ENCODE peak calls at places on chromosomes 6 and 20, in eight cellular contexts. J, S, M, X, U, E, Z and I are unnamed samples.

GRCh38 chr6:88633782-88634181 is 329.6 kb downstream of the RNGTT start:
- DNase-seq in J (no peak), S (no peak), M (no peak), X (no peak), U (no peak), E (no peak), Z (no peak), I (no peak)

GRCh38 chr6:16799279-16800193 is 38.3 kb upstream of the ATXN1 start:
- DNase-seq in J (no peak), S (no peak), M (no peak), X (no peak), U (no peak), E (no peak), Z (no peak), I (no peak)

GRCh38 chr6:1952726-1953360 is 292.6 kb downstream of the GMDS start:
- DNase-seq in J (no peak), S (peak; percentile 75), M (no peak), X (no peak), U (no peak), E (no peak), Z (no peak), I (no peak)

GRCh38 chr6:137044366-137045220 is at the start of gene IL20RA:
- DNase-seq in J (no peak), S (peak; percentile 51), M (no peak), X (peak; percentile 64), U (peak; percentile 59), E (peak; percentile 38), Z (peak; percentile 54), I (no peak)

GRCh38 chr6:164042212-164042611 is 627.7 kb downstream of the QKI start:
- DNase-seq in J (no peak), S (no peak), M (no peak), X (no peak), U (no peak), E (no peak), Z (no peak), I (no peak)

GRCh38 chr20:1417273-1417672 is 24.4 kb upstream of the FKBP1A start:
- DNase-seq in J (no peak), S (peak; percentile 79), M (no peak), X (no peak), U (no peak), E (no peak), Z (no peak), I (no peak)

GRCh38 chr6:79225718-79226117 is 8.8 kb downstream of the HMGN3 start:
- DNase-seq in J (no peak), S (peak; percentile 90), M (no peak), X (no peak), U (no peak), E (no peak), Z (no peak), I (no peak)

GRCh38 chr20:3874194-3874824 is 14.9 kb upstream of the PANK2 start:
- DNase-seq in J (no peak), S (no peak), M (no peak), X (no peak), U (no peak), E (no peak), Z (no peak), I (no peak)

GRCh38 chr6:49054311-49054710 is 408.7 kb downstream of the MMUT start:
- DNase-seq in J (no peak), S (no peak), M (no peak), X (no peak), U (no peak), E (no peak), Z (no peak), I (no peak)

GRCh38 chr6:169071394-169071793 is 182.3 kb downstream of the THBS2 start:
- DNase-seq in J (no peak), S (no peak), M (no peak), X (no peak), U (no peak), E (no peak), Z (no peak), I (no peak)

GRCh38 chr20:51335329-51335841 is 207.1 kb downstream of the NFATC2 start:
- DNase-seq in J (no peak), S (peak; percentile 86), M (no peak), X (no peak), U (no peak), E (no peak), Z (no peak), I (no peak)

GRCh38 chr6:42978487-42978792 is 541 bp downstream of the PEX6 start:
- DNase-seq in J (no peak), S (peak; percentile 8), M (no peak), X (no peak), U (peak; percentile 59), E (peak; percentile 43), Z (no peak), I (no peak)

GRCh38 chr6:27358786-27359185 is 29.8 kb upstream of the ZNF391 start:
- DNase-seq in J (no peak), S (peak; percentile 53), M (no peak), X (no peak), U (no peak), E (no peak), Z (no peak), I (no peak)

GRCh38 chr20:33209789-33210188 is 7.4 kb upstream of the BPIFA3 start:
- DNase-seq in J (peak; percentile 18), S (peak; percentile 79), M (peak; percentile 36), X (peak; percentile 84), U (peak; percentile 93), E (peak; percentile 70), Z (peak; percentile 78), I (no peak)

GRCh38 chr6:23633986-23634385 is 492.0 kb upstream of the NRSN1 start:
- DNase-seq in J (no peak), S (no peak), M (no peak), X (no peak), U (no peak), E (no peak), Z (no peak), I (no peak)

GRCh38 chr6:126040826-126041225 is 54.5 kb downstream of the TRMT11 start:
- DNase-seq in J (no peak), S (no peak), M (peak; percentile 97), X (no peak), U (no peak), E (no peak), Z (peak; percentile 53), I (peak; percentile 52)

GRCh38 chr6:89311853-89312531 is 3.1 kb downstream of the GABRR2 start:
- DNase-seq in J (no peak), S (no peak), M (peak; percentile 56), X (peak; percentile 84), U (peak; percentile 49), E (peak; percentile 68), Z (peak; percentile 75), I (no peak)